ENCODE peak calls at places on chromosomes 5 and 9, in seven cellular contexts. S is choroid plexus epithelial cell; W is fibroblast of mammary gland; Z is naive thymus-derived CD4-positive, alpha-beta T cell; C is prostate gland; N is pancreas; R is foreskin fibroblast. T is an unnamed sample.

GRCh38 chr9:2955616-2956015 is 111.7 kb upstream of the PUM3 start:
- DNase-seq in R (no peak), N (no peak), W (no peak), S (peak; percentile 1), Z (no peak), C (no peak), T (no peak)

GRCh38 chr9:112719292-112719691 is 1.4 kb upstream of the INIP start:
- DNase-seq in W (peak; percentile 82), N (no peak), S (peak; percentile 48), Z (no peak), R (peak; percentile 54), C (no peak), T (no peak)

GRCh38 chr5:142979636-142980035 is 209.5 kb downstream of the ARHGAP26 start:
- DNase-seq in W (no peak), C (no peak), R (no peak), Z (no peak), S (no peak), N (no peak), T (no peak)

GRCh38 chr5:88672644-88673493 is 210.1 kb downstream of the MEF2C start:
- DNase-seq in C (no peak), Z (no peak), W (no peak), N (no peak), R (no peak), S (no peak), T (no peak)

GRCh38 chr9:91659529-91660294 is 236.1 kb upstream of the NFIL3 start:
- DNase-seq in R (peak; percentile 55), N (no peak), S (peak; percentile 70), C (peak; percentile 43), W (peak; percentile 28), Z (no peak), T (peak; percentile 33)

GRCh38 chr5:142023836-142024235 is 11.0 kb upstream of the GNPDA1 start:
- DNase-seq in Z (no peak), S (no peak), C (no peak), R (no peak), W (no peak), N (no peak), T (no peak)

GRCh38 chr5:180179399-180180197 is 29.4 kb downstream of the RASGEF1C start:
- DNase-seq in R (no peak), W (no peak), C (no peak), S (no peak), N (no peak), Z (no peak), T (no peak)

GRCh38 chr5:124902097-124902821 is 155.8 kb upstream of the ZNF608 start:
- DNase-seq in R (peak; percentile 43), N (no peak), Z (no peak), W (peak; percentile 21), C (no peak), S (peak; percentile 78), T (no peak)

GRCh38 chr9:83537331-83538171 is 650 bp downstream of the FRMD3 start:
- DNase-seq in R (peak; percentile 64), S (peak; percentile 38), C (no peak), W (no peak), Z (no peak), N (no peak), T (no peak)

GRCh38 chr9:69085523-69086283 is 50.2 kb downstream of the FXN start:
- DNase-seq in R (peak; percentile 65), W (peak; percentile 58), Z (no peak), S (peak; percentile 76), N (no peak), C (no peak), T (no peak)

GRCh38 chr9:126050605-126050990 is 276.0 kb upstream of the MVB12B start:
- DNase-seq in W (no peak), R (no peak), S (no peak), C (no peak), Z (no peak), N (no peak), T (no peak)

GRCh38 chr9:20462410-20462809 is 159.9 kb downstream of the MLLT3 start:
- DNase-seq in R (no peak), Z (no peak), N (no peak), S (no peak), C (no peak), W (no peak), T (no peak)

GRCh38 chr9:38316166-38316765 is 76.2 kb upstream of the ALDH1B1 start:
- DNase-seq in Z (no peak), R (no peak), W (no peak), N (peak; percentile 93), C (no peak), S (no peak), T (no peak)

GRCh38 chr9:134163374-134164196 is 779 bp downstream of the RNU6ATAC start:
- DNase-seq in S (peak; percentile 54), C (peak; percentile 31), R (peak; percentile 74), N (peak; percentile 80), Z (peak; percentile 73), W (peak; percentile 49), T (peak; percentile 54)

GRCh38 chr5:36374275-36374862 is 72.7 kb upstream of the RANBP3L start:
- DNase-seq in Z (no peak), C (no peak), S (peak; percentile 86), N (no peak), R (peak; percentile 88), W (peak; percentile 93), T (no peak)

GRCh38 chr9:136539427-136540412 is 6.1 kb downstream of the NOTCH1 start:
- DNase-seq in W (no peak), Z (peak; percentile 80), S (peak; percentile 51), N (peak; percentile 83), R (peak; percentile 49), C (peak; percentile 64), T (peak; percentile 34)

GRCh38 chr5:113330533-113331200 is 104.1 kb downstream of the TSSK1B start:
- DNase-seq in S (peak; percentile 78), C (peak; percentile 57), Z (peak; percentile 80), R (peak; percentile 69), W (peak; percentile 54), N (no peak), T (no peak)

GRCh38 chr5:146249801-146250200 is 46.4 kb downstream of the RBM27 start:
- DNase-seq in C (no peak), W (no peak), S (no peak), N (no peak), R (no peak), Z (no peak), T (no peak)

GRCh38 chr5:146248536-146248935 is 45.1 kb downstream of the RBM27 start:
- DNase-seq in S (no peak), W (no peak), Z (no peak), R (no peak), C (no peak), N (no peak), T (no peak)

DNA sequence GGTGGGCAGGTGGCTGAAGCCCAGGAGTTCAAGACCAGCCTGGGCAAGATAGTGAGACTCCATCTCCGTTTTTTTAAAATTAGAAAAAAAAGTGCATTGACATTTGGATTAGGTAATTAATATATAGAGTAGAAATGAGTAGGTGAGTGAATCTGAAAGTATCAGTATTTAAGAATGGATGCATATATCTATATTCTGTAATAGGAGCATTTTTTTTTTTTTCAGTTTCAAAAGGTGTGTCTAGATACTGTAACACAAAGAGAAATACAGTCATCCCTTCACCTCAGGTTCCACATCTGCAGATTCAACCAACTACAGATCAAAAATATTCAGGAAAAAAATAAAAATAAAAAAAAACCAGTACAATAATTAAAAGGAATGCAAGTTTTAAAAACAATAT is 50.8 kb downstream of the RBM27 start:
- DNase-seq in N (no peak), W (no peak), Z (no peak), R (no peak), S (no peak), C (no peak), T (no peak)
- H3K4me3 ChIP-seq in N (no peak overlapping the region), W (no peak overlapping the region), Z (no peak overlapping the region), R (no peak overlapping the region), S (no peak overlapping the region), C (no peak overlapping the region), T (no peak overlapping the region)

GRCh38 chr5:159309689-159310433 is 20.4 kb downstream of the IL12B start:
- DNase-seq in W (no peak), C (no peak), Z (no peak), R (no peak), S (no peak), N (no peak), T (no peak)
- H3K4me3 ChIP-seq in W (no peak overlapping the region), C (no peak overlapping the region), Z (peak overlapping the region; percentile 32), R (no peak overlapping the region), S (no peak overlapping the region), N (no peak overlapping the region), T (no peak overlapping the region)

DNA sequence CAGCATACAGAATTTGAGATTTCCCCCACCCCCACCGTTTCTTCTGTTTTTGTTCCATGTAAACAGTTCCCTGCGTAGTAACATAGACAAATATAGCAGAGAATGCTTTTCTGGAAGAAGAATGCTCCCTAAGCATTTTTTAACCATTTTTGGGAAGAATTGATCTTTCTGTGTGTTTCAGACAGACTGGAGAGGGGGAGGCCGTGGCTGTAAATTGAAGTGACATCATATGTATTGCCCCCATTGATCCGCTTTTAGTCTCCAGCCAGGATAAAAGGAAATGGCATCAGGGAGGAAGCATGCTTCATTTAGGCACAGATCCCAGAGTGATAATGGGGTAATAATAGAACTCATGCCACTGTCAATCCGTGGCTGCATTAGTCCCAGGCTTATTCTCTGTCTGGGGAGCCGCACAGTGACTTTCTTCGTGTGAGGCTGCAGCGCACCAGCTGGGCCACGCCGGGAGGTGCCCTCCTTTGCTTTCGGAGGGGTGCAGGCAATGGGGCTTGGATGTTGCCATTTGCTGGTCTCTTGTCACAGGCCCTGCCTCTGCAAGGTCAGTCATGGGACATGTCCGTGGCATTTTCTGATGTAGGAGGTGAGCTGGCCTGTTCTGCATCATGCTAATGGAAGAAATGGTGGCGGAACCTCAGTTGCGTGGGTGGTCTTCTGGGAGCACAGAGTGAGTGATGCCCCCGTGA is 261.5 kb downstream of the FANCC start:
- DNase-seq in N (peak; percentile 39), R (peak; percentile 72), W (peak; percentile 43), C (no peak), S (peak; percentile 72), Z (no peak), T (no peak)
- H3K4me3 ChIP-seq in N (no peak overlapping the region), R (peak overlapping the region; percentile 12), W (no peak overlapping the region), C (no peak overlapping the region), S (no peak overlapping the region), Z (no peak overlapping the region), T (no peak overlapping the region)

DNA sequence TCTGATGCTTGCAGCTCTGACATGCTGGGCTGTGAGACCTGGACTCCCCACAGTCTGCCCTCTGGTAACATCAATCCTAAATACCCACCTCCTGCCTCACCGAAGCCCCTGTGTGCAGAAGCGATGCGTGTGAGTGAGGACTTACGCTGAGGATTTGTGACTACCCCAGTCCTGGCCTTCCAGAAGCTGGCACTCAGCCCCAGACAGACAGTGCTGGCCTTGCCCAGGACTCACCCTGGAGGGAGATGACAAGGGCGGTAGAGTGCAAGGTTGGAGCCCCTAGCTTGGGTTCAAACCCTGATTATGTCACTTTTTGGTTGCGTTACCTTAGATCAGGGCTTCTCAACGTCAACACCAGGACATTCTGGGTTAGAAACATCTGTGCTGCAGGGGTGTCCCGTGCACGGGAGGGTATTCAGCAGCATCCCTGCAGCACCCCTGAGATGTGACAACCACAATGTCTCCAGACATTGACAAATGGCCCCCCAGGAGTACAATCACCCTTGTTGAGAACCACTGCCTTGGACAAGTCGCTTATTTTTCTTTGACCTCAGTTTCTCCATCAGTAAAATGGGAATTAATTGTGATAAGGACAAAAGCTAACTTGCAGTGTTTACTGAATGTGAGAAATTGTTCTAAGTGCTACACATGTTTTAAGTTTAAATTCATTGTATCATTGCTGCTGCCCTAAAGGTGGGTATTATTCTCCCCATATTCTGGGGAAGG is 23.5 kb upstream of the TTLL11 start:
- DNase-seq in W (no peak), S (no peak), N (no peak), Z (no peak), R (no peak), C (no peak), T (no peak)
- H3K4me3 ChIP-seq in W (no peak overlapping the region), S (no peak overlapping the region), N (no peak overlapping the region), Z (no peak overlapping the region), R (no peak overlapping the region), C (no peak overlapping the region), T (no peak overlapping the region)

GRCh38 chr5:83844320-83845068 is 123.8 kb upstream of the HAPLN1 start:
- DNase-seq in N (no peak), S (peak; percentile 98), W (peak; percentile 65), R (peak; percentile 6), Z (no peak), C (no peak), T (peak; percentile 5)
- H3K4me3 ChIP-seq in N (no peak overlapping the region), S (no peak overlapping the region), W (no peak overlapping the region), R (no peak overlapping the region), Z (no peak overlapping the region), C (no peak overlapping the region), T (no peak overlapping the region)